ENCODE peak calls at places on chromosomes 3 and 15, in five cellular contexts. L is body of pancreas, Q is esophagus squamous epithelium, K is stomach, M is trophoblast cell. Z is an unnamed sample.

GRCh38 chr3:124298951-124299350 is 307.0 kb upstream of the ROPN1 start:
- DNase-seq in L (no peak), Q (no peak), K (no peak), M (peak; percentile 48), Z (no peak)

GRCh38 chr3:73094127-73094526 is 32.7 kb downstream of the EBLN2 start:
- DNase-seq in L (no peak), Q (no peak), K (no peak), M (peak; percentile 4), Z (no peak)

GRCh38 chr3:55661141-55661540 is 174.0 kb upstream of the WNT5A start:
- DNase-seq in L (no peak), Q (no peak), K (no peak), M (no peak), Z (no peak)

GRCh38 chr3:101976473-101976872 is 127.2 kb downstream of the NFKBIZ start:
- DNase-seq in L (no peak), Q (no peak), K (no peak), M (no peak), Z (no peak)

GRCh38 chr3:155556531-155556930 is 188.3 kb downstream of the PLCH1 start:
- DNase-seq in L (no peak), Q (no peak), K (no peak), M (no peak), Z (no peak)

GRCh38 chr3:136659253-136659652 is 92.9 kb downstream of the STAG1 start:
- DNase-seq in L (peak; percentile 58), Q (no peak), K (no peak), M (no peak), Z (no peak)

GRCh38 chr15:78306176-78306774 is 6.9 kb upstream of the SKIC8 start:
- DNase-seq in L (no peak), Q (no peak), K (no peak), M (no peak), Z (no peak)

GRCh38 chr3:139541156-139541897 is 1.8 kb upstream of the RBP1 start:
- DNase-seq in L (no peak), Q (no peak), K (no peak), M (no peak), Z (no peak)

GRCh38 chr3:10428393-10429091 is 76.8 kb downstream of the ATP2B2 start:
- DNase-seq in L (peak; percentile 3), Q (no peak), K (no peak), M (no peak), Z (no peak)

GRCh38 chr15:64596701-64597468 is 136.5 kb downstream of the ZNF609 start:
- DNase-seq in L (peak; percentile 49), Q (no peak), K (no peak), M (no peak), Z (peak; percentile 63)

GRCh38 chr15:45121020-45121419 is 6.9 kb downstream of the DUOXA2 start:
- DNase-seq in L (no peak), Q (no peak), K (no peak), M (no peak), Z (no peak)

GRCh38 chr15:31867536-31868442 is 162.5 kb upstream of the CHRNA7 start:
- DNase-seq in L (peak; percentile 62), Q (no peak), K (peak; percentile 63), M (peak; percentile 32), Z (peak; percentile 61)

GRCh38 chr3:195285403-195285802 is 14.4 kb upstream of the XXYLT1 start:
- DNase-seq in L (no peak), Q (no peak), K (no peak), M (no peak), Z (no peak)

GRCh38 chr3:10437272-10437994 is 68.0 kb downstream of the ATP2B2 start:
- DNase-seq in L (peak; percentile 8), Q (no peak), K (no peak), M (no peak), Z (peak; percentile 69)

GRCh38 chr3:46361408-46362283 is 7.7 kb downstream of the CCR2 start:
- DNase-seq in L (peak; percentile 45), Q (no peak), K (no peak), M (peak; percentile 59), Z (no peak)

GRCh38 chr3:51706788-51707731 is at the start of gene GRM2:
- DNase-seq in L (peak; percentile 90), Q (no peak), K (peak; percentile 80), M (peak; percentile 57), Z (peak; percentile 8)

GRCh38 chr3:43105224-43105596 is 669 bp downstream of the POMGNT2 start:
- DNase-seq in L (peak; percentile 10), Q (no peak), K (no peak), M (no peak), Z (no peak)

GRCh38 chr3:37052860-37053259 is 59.5 kb downstream of the MLH1 start:
- DNase-seq in L (no peak), Q (no peak), K (peak; percentile 44), M (no peak), Z (no peak)

GRCh38 chr3:15794303-15794771 is 3.4 kb downstream of the ANKRD28 start:
- DNase-seq in L (no peak), Q (no peak), K (no peak), M (no peak), Z (no peak)

GRCh38 chr3:30343861-30344260 is 262.5 kb upstream of the TGFBR2 start:
- DNase-seq in L (no peak), Q (no peak), K (no peak), M (no peak), Z (no peak)

GRCh38 chr3:30342319-30343060 is 263.9 kb upstream of the TGFBR2 start:
- DNase-seq in L (peak; percentile 54), Q (no peak), K (no peak), M (peak; percentile 67), Z (no peak)

GRCh38 chr3:30343067-30343831 is 263.2 kb upstream of the TGFBR2 start:
- DNase-seq in L (no peak), Q (no peak), K (no peak), M (no peak), Z (no peak)

GRCh38 chr3:30341851-30342250 is 264.6 kb upstream of the TGFBR2 start:
- DNase-seq in L (no peak), Q (no peak), K (no peak), M (no peak), Z (no peak)

GRCh38 chr3:30344288-30344687 is 262.1 kb upstream of the TGFBR2 start:
- DNase-seq in L (no peak), Q (no peak), K (no peak), M (no peak), Z (no peak)
- H3K4me1 ChIP-seq in L (no peaks in the 10 kb centered on the region), Q (peaks cover 69% of the 10 kb centered on the region), K (peaks cover 13% of the 10 kb centered on the region), M (no peaks in the 10 kb centered on the region), Z (peaks cover 14% of the 10 kb centered on the region)

DNA sequence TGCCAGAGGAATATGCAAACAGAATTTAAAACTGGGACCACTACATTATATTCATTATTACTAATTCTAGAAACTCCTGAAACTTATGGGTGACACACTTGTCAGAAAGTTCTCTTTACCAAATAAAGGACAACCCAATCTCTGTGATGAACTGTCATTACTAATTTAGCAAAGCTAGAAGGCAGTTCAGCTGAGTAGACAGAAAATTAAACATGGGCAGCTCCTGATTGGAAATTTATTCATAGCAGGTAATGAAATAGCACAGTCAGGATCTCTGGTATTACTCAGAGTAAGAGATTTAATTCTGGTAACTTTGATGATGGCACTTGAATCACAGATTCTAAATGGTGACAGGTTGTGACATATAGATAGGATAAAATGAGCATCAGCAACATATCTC is 123.0 kb downstream of the GBE1 start:
- DNase-seq in L (no peak), Q (no peak), K (no peak), M (no peak), Z (no peak)
- H3K4me1 ChIP-seq in L (no peaks in the 10 kb centered on the region), Q (no peaks in the 10 kb centered on the region), K (no peaks in the 10 kb centered on the region), M (no peaks in the 10 kb centered on the region), Z (no peaks in the 10 kb centered on the region)

GRCh38 chr15:49309889-49310288 is 113.2 kb upstream of the FGF7 start:
- DNase-seq in L (no peak), Q (no peak), K (no peak), M (no peak), Z (no peak)
- H3K4me1 ChIP-seq in L (no peaks in the 10 kb centered on the region), Q (peaks cover 9% of the 10 kb centered on the region), K (no peaks in the 10 kb centered on the region), M (no peaks in the 10 kb centered on the region), Z (no peaks in the 10 kb centered on the region)

GRCh38 chr3:129611812-129612349 is 5.4 kb upstream of the PLXND1 start:
- DNase-seq in L (no peak), Q (no peak), K (no peak), M (peak; percentile 97), Z (no peak)
- H3K4me1 ChIP-seq in L (peaks cover 21% of the 10 kb centered on the region), Q (peaks cover 92% of the 10 kb centered on the region), K (peaks cover 60% of the 10 kb centered on the region), M (peaks cover 45% of the 10 kb centered on the region), Z (peaks cover 7% of the 10 kb centered on the region)

DNA sequence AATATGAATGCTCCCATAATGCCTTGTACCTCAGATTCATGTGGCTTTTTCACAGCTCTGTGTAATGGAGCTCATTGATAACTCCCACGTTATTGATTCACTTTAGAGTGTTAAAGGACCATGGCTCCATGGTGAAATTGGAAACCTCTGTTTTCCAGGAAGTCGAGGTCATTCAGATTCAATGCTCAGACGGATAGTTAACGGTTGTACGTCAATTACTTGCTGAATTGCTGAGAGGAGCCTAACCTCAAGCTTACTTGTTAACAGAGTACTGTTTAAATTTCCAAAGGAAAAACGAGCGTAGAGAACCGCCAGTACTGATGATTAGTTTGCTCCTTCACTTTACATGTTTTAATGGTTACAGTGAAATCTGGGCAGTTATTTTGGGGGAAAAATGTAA is 11.1 kb downstream of the ABHD17C start:
- DNase-seq in L (no peak), Q (no peak), K (no peak), M (no peak), Z (no peak)
- H3K4me1 ChIP-seq in L (no peaks in the 10 kb centered on the region), Q (peaks cover 86% of the 10 kb centered on the region), K (peaks cover 8% of the 10 kb centered on the region), M (peaks cover 4% of the 10 kb centered on the region), Z (no peaks in the 10 kb centered on the region)

GRCh38 chr3:156688849-156689452 is 14.6 kb downstream of the TIPARP start:
- DNase-seq in L (no peak), Q (no peak), K (no peak), M (no peak), Z (no peak)

GRCh38 chr3:156691920-156692319 is 17.5 kb downstream of the TIPARP start:
- DNase-seq in L (no peak), Q (no peak), K (no peak), M (no peak), Z (no peak)

GRCh38 chr3:156694536-156694935 is 20.1 kb downstream of the TIPARP start:
- DNase-seq in L (no peak), Q (no peak), K (no peak), M (no peak), Z (no peak)

GRCh38 chr3:156689589-156689988 is 15.2 kb downstream of the TIPARP start:
- DNase-seq in L (no peak), Q (no peak), K (no peak), M (no peak), Z (no peak)

DNA sequence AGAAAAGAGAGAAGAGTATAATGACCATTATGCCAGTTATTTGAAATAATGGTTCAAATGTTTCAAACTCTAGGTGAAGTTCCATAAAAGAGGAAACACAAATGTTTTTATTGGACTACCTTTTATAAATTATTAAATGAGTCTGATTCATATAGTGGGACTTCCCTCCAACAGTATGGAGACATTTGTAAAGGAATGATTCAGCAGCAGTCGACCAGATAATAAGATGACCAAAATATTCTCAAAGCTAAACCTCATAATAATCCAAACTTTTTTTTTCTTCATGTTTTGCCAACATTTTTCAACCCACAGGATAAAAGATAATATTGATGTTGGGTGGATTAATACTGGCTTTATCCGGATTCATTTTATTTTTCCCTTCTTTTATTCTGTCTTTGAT is 18.8 kb downstream of the TIPARP start:
- DNase-seq in L (no peak), Q (no peak), K (no peak), M (no peak), Z (no peak)
- H3K4me1 ChIP-seq in L (peaks cover 29% of the 10 kb centered on the region), Q (peaks cover 56% of the 10 kb centered on the region), K (peaks cover 41% of the 10 kb centered on the region), M (no peaks in the 10 kb centered on the region), Z (peaks cover 30% of the 10 kb centered on the region)

Z was measured in CD4-positive, CD25-positive, alpha-beta regulatory T cell.